ENCODE peak calls at places on chromosome 17, in six cellular contexts. A is colonic mucosa, D is lung, S is cardiac fibroblast, R is choroid plexus epithelial cell, P is heart left ventricle. M is an unnamed sample.

GRCh38 chr17:27973258-27974044 is 69.0 kb upstream of the NLK start:
- DNase-seq in R (no peak), S (no peak), P (no peak), D (no peak), A (no peak), M (no peak)

GRCh38 chr17:37358098-37358829 is 17.5 kb upstream of the C17orf78 start:
- DNase-seq in R (peak; percentile 58), P (peak; percentile 37), D (peak; percentile 56), A (peak; percentile 67), S (peak; percentile 53), M (peak; percentile 32)

GRCh38 chr17:37720989-37721388 is 23.9 kb downstream of the HNF1B start:
- DNase-seq in P (no peak), D (no peak), A (peak; percentile 78), S (no peak), R (no peak), M (no peak)

GRCh38 chr17:43402078-43402477 is 3.3 kb downstream of the ARL4D start:
- DNase-seq in P (no peak), D (no peak), A (no peak), R (no peak), S (no peak), M (no peak)

GRCh38 chr17:65055708-65056638 is 567 bp downstream of the GNA13 start:
- DNase-seq in R (peak; percentile 30), D (peak; percentile 68), S (no peak), P (peak; percentile 74), A (peak; percentile 68), M (peak; percentile 64)

GRCh38 chr17:32546031-32546444 is 59.2 kb downstream of the CDK5R1 start:
- DNase-seq in R (no peak), D (no peak), A (no peak), P (no peak), S (no peak), M (no peak)

GRCh38 chr17:11488407-11488806 is 109.9 kb upstream of the DNAH9 start:
- DNase-seq in S (no peak), A (no peak), R (no peak), D (no peak), P (no peak), M (no peak)

GRCh38 chr17:6505425-6506142 is 50.8 kb downstream of the PITPNM3 start:
- DNase-seq in D (no peak), S (peak; percentile 86), P (no peak), A (no peak), R (peak; percentile 24), M (no peak)

GRCh38 chr17:5943991-5944390 is 126.2 kb upstream of the WSCD1 start:
- DNase-seq in P (no peak), D (no peak), S (no peak), A (no peak), R (no peak), M (no peak)

GRCh38 chr17:82458130-82458884 is at the start of gene NARF:
- DNase-seq in S (peak; percentile 99), P (peak; percentile 98), D (peak; percentile 97), R (peak; percentile 99), A (peak; percentile 98), M (peak; percentile 97)

GRCh38 chr17:50375858-50376538 is 3.0 kb downstream of the EME1 start:
- DNase-seq in R (no peak), D (no peak), S (no peak), A (peak; percentile 30), P (no peak), M (no peak)

GRCh38 chr17:55693244-55694216 is 29.1 kb downstream of the TMEM100 start:
- DNase-seq in R (peak; percentile 51), D (no peak), P (no peak), A (peak; percentile 43), S (peak; percentile 61), M (no peak)

GRCh38 chr17:7213895-7214299 is 5.7 kb downstream of the DLG4 start:
- DNase-seq in S (peak; percentile 87), D (no peak), R (peak; percentile 89), A (no peak), P (peak; percentile 60), M (no peak)

GRCh38 chr17:67441052-67441738 is 64.1 kb downstream of the PITPNC1 start:
- DNase-seq in D (peak; percentile 30), P (no peak), R (peak; percentile 23), S (peak; percentile 52), A (peak; percentile 34), M (no peak)

GRCh38 chr17:3475812-3476686 is at the start of gene ASPA:
- DNase-seq in S (peak; percentile 20), P (no peak), R (peak; percentile 9), A (no peak), D (no peak), M (no peak)

GRCh38 chr17:74862108-74862901 is 2.6 kb upstream of the GRIN2C start:
- DNase-seq in D (peak; percentile 68), A (peak; percentile 56), S (peak; percentile 57), R (peak; percentile 59), P (peak; percentile 66), M (no peak)

GRCh38 chr17:2482218-2482617 is 29.5 kb downstream of the METTL16 start:
- DNase-seq in R (no peak), P (no peak), S (peak; percentile 4), D (no peak), A (no peak), M (no peak)

GRCh38 chr17:83177611-83178532 is 98.5 kb downstream of the METRNL start:
- DNase-seq in A (peak; percentile 12), S (no peak), P (no peak), R (no peak), D (peak; percentile 26), M (peak; percentile 45)

GRCh38 chr17:57294075-57294474 is 37.8 kb downstream of the MSI2 start:
- DNase-seq in D (no peak), A (no peak), S (no peak), P (no peak), R (no peak), M (no peak)

GRCh38 chr17:74603032-74603635 is 11.1 kb upstream of the CD300LD start:
- DNase-seq in P (no peak), S (no peak), R (no peak), A (no peak), D (no peak), M (no peak)

GRCh38 chr17:1412185-1413110 is 12.4 kb upstream of the YWHAE start:
- DNase-seq in P (no peak), R (no peak), D (peak; percentile 45), S (peak; percentile 56), A (no peak), M (no peak)

GRCh38 chr17:6941989-6942388 is 53.9 kb upstream of the ALOX12 start:
- DNase-seq in P (no peak), R (no peak), D (no peak), S (no peak), A (no peak), M (no peak)

GRCh38 chr17:4261452-4261851 is 2.3 kb downstream of the ANKFY1 start:
- DNase-seq in A (no peak), D (no peak), S (no peak), R (peak; percentile 30), P (no peak), M (no peak)

DNA sequence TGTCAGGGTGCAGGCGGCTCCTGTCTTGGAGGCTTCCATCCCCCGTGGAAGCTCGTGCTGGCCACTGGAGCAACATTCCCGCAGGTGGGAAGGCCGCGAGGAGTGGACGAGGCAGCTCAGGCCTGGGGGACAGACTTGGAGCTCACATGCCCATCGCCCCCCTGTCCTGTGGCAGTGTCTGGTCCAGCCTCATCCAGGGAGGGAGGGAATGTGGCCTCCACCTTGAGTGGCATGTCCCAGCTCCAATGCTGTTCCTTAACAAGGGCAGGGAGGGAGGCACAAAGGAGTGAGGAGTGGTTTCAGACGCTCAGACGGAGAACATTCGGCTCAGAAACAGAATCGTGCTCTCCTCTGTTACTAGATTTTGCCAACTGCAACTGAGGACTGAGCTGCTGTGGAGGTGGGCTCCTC is 159.4 kb upstream of the CHMP6 start:
- DNase-seq in A (peak; percentile 38), P (peak; percentile 60), S (peak; percentile 58), D (no peak), R (peak; percentile 80), M (no peak)
- H3K4me3 ChIP-seq in A (peak overlapping the region; percentile 26), P (no peak overlapping the region), S (peak overlapping the region; percentile 43), D (no peak overlapping the region), R (peak overlapping the region; percentile 63), M (peak overlapping the region; percentile 46)

GRCh38 chr17:30290077-30290476 is 1.7 kb downstream of the BLMH start:
- DNase-seq in A (no peak), D (no peak), R (no peak), S (no peak), P (no peak), M (no peak)
- H3K4me3 ChIP-seq in A (no peak overlapping the region), D (no peak overlapping the region), R (no peak overlapping the region), S (no peak overlapping the region), P (no peak overlapping the region), M (no peak overlapping the region)

GRCh38 chr17:64019486-64020067 is 856 bp downstream of the ICAM2 start:
- DNase-seq in R (no peak), P (no peak), A (peak; percentile 14), D (no peak), S (no peak), M (no peak)
- H3K4me3 ChIP-seq in R (no peak overlapping the region), P (peak overlapping the region; percentile 25), A (peak overlapping the region; percentile 38), D (peak overlapping the region; percentile 23), S (no peak overlapping the region), M (peak overlapping the region; percentile 37)

GRCh38 chr17:15306406-15306970 is 34.9 kb downstream of the TEKT3 start:
- DNase-seq in R (no peak), S (peak; percentile 25), D (no peak), A (no peak), P (no peak), M (no peak)
- H3K4me3 ChIP-seq in R (no peak overlapping the region), S (no peak overlapping the region), D (no peak overlapping the region), A (no peak overlapping the region), P (no peak overlapping the region), M (peak overlapping the region; percentile 1)

GRCh38 chr17:75959046-75959838 is 18.4 kb upstream of the FBF1 start:
- DNase-seq in D (no peak), P (no peak), S (no peak), A (no peak), R (no peak), M (no peak)

GRCh38 chr17:75965468-75965867 is 13.5 kb downstream of the ACOX1 start:
- DNase-seq in S (no peak), D (no peak), P (no peak), R (no peak), A (no peak), M (no peak)

GRCh38 chr17:75959839-75960511 is 19.0 kb downstream of the ACOX1 start:
- DNase-seq in D (no peak), P (no peak), R (no peak), A (no peak), S (no peak), M (no peak)
- H3K4me3 ChIP-seq in D (no peak overlapping the region), P (no peak overlapping the region), R (no peak overlapping the region), A (no peak overlapping the region), S (no peak overlapping the region), M (no peak overlapping the region)

DNA sequence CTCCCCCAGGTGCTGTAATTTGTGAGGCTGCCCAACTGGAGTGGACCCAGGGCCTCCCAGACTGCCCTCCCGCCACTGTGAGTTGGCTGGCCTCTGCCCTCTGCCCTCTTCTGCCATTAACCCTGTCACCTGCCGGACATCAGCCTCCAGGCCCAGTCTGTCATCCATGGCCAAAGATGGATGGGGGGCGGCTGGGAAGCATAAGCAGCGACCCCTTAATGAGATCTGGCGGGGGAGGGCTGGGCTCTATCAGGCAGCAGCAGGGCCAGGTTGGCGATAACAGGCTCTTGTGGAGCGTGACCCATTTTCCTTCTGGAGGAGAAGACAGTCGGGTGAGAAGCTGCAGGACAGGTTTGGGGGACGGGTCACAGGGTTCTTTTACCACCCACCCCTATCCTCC is 25.3 kb downstream of the CDK5RAP3 start:
- DNase-seq in P (no peak), D (no peak), S (no peak), A (no peak), R (no peak), M (no peak)
- H3K4me3 ChIP-seq in P (no peak overlapping the region), D (no peak overlapping the region), S (no peak overlapping the region), A (no peak overlapping the region), R (no peak overlapping the region), M (no peak overlapping the region)